ENCODE peak calls at places on chromosome 1, in five cellular contexts. One of them, this sample, is unnamed.
A peak's percentile ranks its signal among the peaks of the same experiment; 100 is the strongest.

GRCh38 chr1:22627331-22627730 is 9.1 kb upstream of the C1QA start:
- DNase-seq in right cardiac atrium: no peak
- DNase-seq in body of pancreas: peak; percentile 16
- DNase-seq in ovary: no peak
- DNase-seq in heart right ventricle: no peak
- DNase-seq in this sample: no peak

GRCh38 chr1:16068356-16069270 is 4.8 kb downstream of the FAM131C start:
- DNase-seq in heart right ventricle: peak; percentile 65
- DNase-seq in body of pancreas: peak; percentile 79
- DNase-seq in right cardiac atrium: peak; percentile 52
- DNase-seq in ovary: no peak
- DNase-seq in this sample: no peak

GRCh38 chr1:151146416-151147131 is at the start of gene SEMA6C:
- DNase-seq in ovary: peak; percentile 94
- DNase-seq in heart right ventricle: peak; percentile 96
- DNase-seq in right cardiac atrium: peak; percentile 97
- DNase-seq in body of pancreas: peak; percentile 94
- DNase-seq in this sample: peak; percentile 81

GRCh38 chr1:226185153-226186036 is 1.1 kb downstream of the ACBD3 start:
- DNase-seq in ovary: no peak
- DNase-seq in body of pancreas: no peak
- DNase-seq in heart right ventricle: no peak
- DNase-seq in right cardiac atrium: no peak
- DNase-seq in this sample: no peak

GRCh38 chr1:83548311-83548710 is 450.6 kb downstream of the TTLL7 start:
- DNase-seq in right cardiac atrium: no peak
- DNase-seq in body of pancreas: no peak
- DNase-seq in ovary: no peak
- DNase-seq in heart right ventricle: no peak
- DNase-seq in this sample: no peak

GRCh38 chr1:22814176-22815042 is 103.8 kb downstream of the EPHB2 start:
- DNase-seq in right cardiac atrium: peak; percentile 38
- DNase-seq in ovary: peak; percentile 88
- DNase-seq in heart right ventricle: no peak
- DNase-seq in body of pancreas: peak; percentile 80
- DNase-seq in this sample: no peak

GRCh38 chr1:182060877-182061276 is 635 bp downstream of the ZNF648 start:
- DNase-seq in heart right ventricle: no peak
- DNase-seq in body of pancreas: no peak
- DNase-seq in ovary: no peak
- DNase-seq in right cardiac atrium: no peak
- DNase-seq in this sample: no peak

GRCh38 chr1:209837671-209838070 is 9.9 kb downstream of the UTP25 start:
- DNase-seq in right cardiac atrium: no peak
- DNase-seq in ovary: no peak
- DNase-seq in body of pancreas: no peak
- DNase-seq in heart right ventricle: no peak
- DNase-seq in this sample: no peak

GRCh38 chr1:214277704-214278635 is 3.0 kb upstream of the SMYD2 start:
- DNase-seq in ovary: no peak
- DNase-seq in body of pancreas: no peak
- DNase-seq in right cardiac atrium: no peak
- DNase-seq in heart right ventricle: peak; percentile 40
- DNase-seq in this sample: no peak

GRCh38 chr1:28161770-28162550 is 14.5 kb downstream of the PTAFR start:
- DNase-seq in body of pancreas: no peak
- DNase-seq in heart right ventricle: no peak
- DNase-seq in ovary: no peak
- DNase-seq in right cardiac atrium: no peak
- DNase-seq in this sample: no peak

GRCh38 chr1:97599447-97599846 is 321.4 kb downstream of the DPYD start:
- DNase-seq in ovary: no peak
- DNase-seq in body of pancreas: no peak
- DNase-seq in heart right ventricle: no peak
- DNase-seq in right cardiac atrium: no peak
- DNase-seq in this sample: no peak

GRCh38 chr1:63819795-63820194 is 46.0 kb downstream of the ROR1 start:
- DNase-seq in right cardiac atrium: no peak
- DNase-seq in body of pancreas: no peak
- DNase-seq in ovary: no peak
- DNase-seq in heart right ventricle: no peak
- DNase-seq in this sample: no peak

GRCh38 chr1:63818567-63819340 is 44.9 kb downstream of the ROR1 start:
- DNase-seq in heart right ventricle: no peak
- DNase-seq in ovary: no peak
- DNase-seq in body of pancreas: no peak
- DNase-seq in right cardiac atrium: no peak
- DNase-seq in this sample: no peak

GRCh38 chr1:63813829-63814277 is 40.0 kb downstream of the ROR1 start:
- DNase-seq in body of pancreas: peak; percentile 36
- DNase-seq in right cardiac atrium: no peak
- DNase-seq in heart right ventricle: no peak
- DNase-seq in ovary: peak; percentile 29
- DNase-seq in this sample: no peak

GRCh38 chr1:63817700-63818099 is 43.9 kb downstream of the ROR1 start:
- DNase-seq in ovary: no peak
- DNase-seq in heart right ventricle: no peak
- DNase-seq in right cardiac atrium: no peak
- DNase-seq in body of pancreas: no peak
- DNase-seq in this sample: no peak

DNA sequence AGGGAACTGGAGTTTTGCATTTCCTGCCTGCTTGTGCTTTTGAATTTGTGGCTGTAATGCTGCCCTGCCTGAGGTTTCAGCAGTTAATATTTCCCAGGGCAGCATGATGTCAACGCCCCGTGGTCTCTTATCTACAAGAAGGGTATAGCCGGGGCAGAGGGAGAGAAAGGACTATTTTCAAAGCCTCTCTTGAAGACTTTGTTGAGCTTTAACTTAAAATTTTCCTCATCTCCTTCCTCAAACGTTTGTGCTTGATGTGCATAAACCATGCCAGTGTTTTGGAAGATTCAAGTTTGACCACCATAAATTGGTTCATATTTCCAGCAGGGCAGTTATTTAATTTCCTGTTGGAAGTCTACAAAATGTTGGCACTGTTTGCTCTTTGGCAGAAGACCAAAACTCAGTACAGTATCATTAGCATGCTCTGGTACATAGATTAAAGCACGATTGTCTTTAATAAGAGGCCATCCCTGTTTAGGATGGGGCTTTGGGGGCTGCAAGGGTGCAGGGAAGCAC is 43.4 kb downstream of the ROR1 start:
- DNase-seq in right cardiac atrium: no peak
- DNase-seq in heart right ventricle: no peak
- DNase-seq in body of pancreas: peak; percentile 76
- DNase-seq in ovary: no peak
- DNase-seq in this sample: no peak
- H3K27ac ChIP-seq in right cardiac atrium: no peak overlapping the region
- H3K27ac ChIP-seq in heart right ventricle: no peak overlapping the region
- H3K27ac ChIP-seq in body of pancreas: peak overlapping the region; percentile 28
- H3K27ac ChIP-seq in ovary: no peak overlapping the region
- H3K27ac ChIP-seq in this sample: no peak overlapping the region

DNA sequence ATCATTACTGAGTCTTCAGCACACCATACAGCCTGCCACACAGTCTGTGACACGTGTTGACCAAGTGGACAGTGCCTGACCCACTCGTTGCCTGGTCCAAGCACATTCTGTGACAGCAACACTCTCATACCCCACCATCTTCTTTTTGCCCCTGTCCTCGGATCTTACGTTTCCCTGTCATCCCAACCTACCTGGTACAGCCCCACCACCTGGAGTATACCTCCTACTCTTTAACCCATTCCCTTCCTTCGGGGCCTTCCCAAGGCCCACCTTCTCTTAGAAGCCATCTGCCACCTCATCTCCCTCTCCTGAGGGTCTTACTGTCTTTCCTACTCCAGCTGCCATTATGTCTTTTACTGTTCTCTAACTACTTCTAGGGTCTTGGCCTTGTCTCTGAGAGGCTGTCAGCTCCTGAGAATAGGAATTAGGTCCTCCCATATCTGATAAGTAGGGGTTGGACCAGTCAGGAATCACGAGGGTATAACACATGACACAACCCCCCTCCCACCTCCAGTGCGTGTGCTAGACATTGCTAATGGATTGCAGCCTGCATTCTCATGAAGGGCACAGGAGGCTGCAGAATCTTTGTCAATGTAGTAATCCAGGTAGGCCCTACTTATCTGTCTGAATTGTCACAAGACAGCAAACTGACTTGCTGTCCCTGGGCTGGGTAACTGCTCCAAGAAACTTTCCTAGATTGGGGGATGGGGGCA is 13.0 kb downstream of the GRHL3 start:
- DNase-seq in right cardiac atrium: no peak
- DNase-seq in heart right ventricle: no peak
- DNase-seq in ovary: no peak
- DNase-seq in body of pancreas: no peak
- DNase-seq in this sample: no peak
- H3K27me3 ChIP-seq in right cardiac atrium: no peaks in the 10 kb centered on the region
- H3K27me3 ChIP-seq in heart right ventricle: no peaks in the 10 kb centered on the region
- H3K27me3 ChIP-seq in ovary: no peaks in the 10 kb centered on the region
- H3K27me3 ChIP-seq in body of pancreas: no peaks in the 10 kb centered on the region
- H3K27me3 ChIP-seq in this sample: no peaks in the 10 kb centered on the region

GRCh38 chr1:39369568-39369967 is 121.9 kb upstream of the BMP8A start:
- DNase-seq in heart right ventricle: no peak
- DNase-seq in ovary: no peak
- DNase-seq in right cardiac atrium: no peak
- DNase-seq in body of pancreas: no peak
- DNase-seq in this sample: no peak
- H3K27ac ChIP-seq in heart right ventricle: no peak overlapping the region
- H3K27ac ChIP-seq in ovary: no peak overlapping the region
- H3K27ac ChIP-seq in right cardiac atrium: no peak overlapping the region
- H3K27ac ChIP-seq in body of pancreas: no peak overlapping the region
- H3K27ac ChIP-seq in this sample: no peak overlapping the region

DNA sequence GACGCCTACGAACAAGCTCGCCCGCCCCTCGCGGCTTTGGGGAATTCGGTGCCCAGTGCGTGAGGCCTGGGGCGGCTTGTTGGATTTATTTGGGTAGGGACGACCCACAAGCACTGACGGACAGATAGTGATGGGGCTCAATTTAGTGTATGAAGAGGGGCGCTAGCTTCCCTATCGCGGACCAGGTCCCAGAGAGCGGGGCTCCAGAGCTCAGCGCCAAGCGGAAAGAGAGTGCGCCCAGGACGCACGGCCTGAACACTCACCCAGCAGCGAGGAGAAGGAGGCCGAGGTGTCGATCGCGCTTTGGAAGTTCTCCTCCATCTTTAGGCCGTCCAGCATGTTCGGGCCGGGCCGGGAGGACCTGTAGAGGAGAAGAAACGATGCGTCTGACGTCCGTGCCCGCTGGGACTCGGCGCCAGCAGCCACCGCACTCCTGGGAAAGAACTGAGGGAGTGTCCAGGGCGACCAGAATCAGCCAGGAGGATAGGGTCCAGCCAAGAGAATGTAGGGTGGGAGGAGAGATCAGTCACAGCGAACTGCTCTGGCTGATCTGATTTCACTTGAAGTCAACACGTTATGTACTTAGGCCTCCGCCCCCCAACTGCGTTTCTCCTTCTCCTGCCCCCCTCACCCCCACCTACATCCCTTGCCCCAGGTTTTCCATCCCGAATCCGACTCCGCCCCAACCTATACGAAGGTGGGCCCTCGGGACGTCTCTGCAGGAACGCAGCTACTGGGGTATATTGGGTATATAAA is 1.1 kb downstream of the LMX1A start:
- DNase-seq in right cardiac atrium: no peak
- DNase-seq in body of pancreas: no peak
- DNase-seq in ovary: no peak
- DNase-seq in heart right ventricle: no peak
- DNase-seq in this sample: no peak
- H3K27me3 ChIP-seq in right cardiac atrium: no peaks in the 10 kb centered on the region
- H3K27me3 ChIP-seq in body of pancreas: peaks cover 30% of the 10 kb centered on the region
- H3K27me3 ChIP-seq in ovary: no peaks in the 10 kb centered on the region
- H3K27me3 ChIP-seq in heart right ventricle: peaks cover 93% of the 10 kb centered on the region
- H3K27me3 ChIP-seq in this sample: peaks cover 19% of the 10 kb centered on the region

GRCh38 chr1:197343663-197344273 is 75.7 kb downstream of the CRB1 start:
- DNase-seq in right cardiac atrium: no peak
- DNase-seq in heart right ventricle: no peak
- DNase-seq in body of pancreas: peak; percentile 63
- DNase-seq in ovary: peak; percentile 36
- DNase-seq in this sample: no peak
- H3K27ac ChIP-seq in right cardiac atrium: no peak overlapping the region
- H3K27ac ChIP-seq in heart right ventricle: no peak overlapping the region
- H3K27ac ChIP-seq in body of pancreas: no peak overlapping the region
- H3K27ac ChIP-seq in ovary: no peak overlapping the region
- H3K27ac ChIP-seq in this sample: no peak overlapping the region

GRCh38 chr1:94901841-94902240 is 25.1 kb downstream of the CNN3 start:
- DNase-seq in right cardiac atrium: no peak
- DNase-seq in heart right ventricle: no peak
- DNase-seq in body of pancreas: no peak
- DNase-seq in ovary: no peak
- DNase-seq in this sample: no peak
- H3K27me3 ChIP-seq in right cardiac atrium: no peaks in the 10 kb centered on the region
- H3K27me3 ChIP-seq in heart right ventricle: no peaks in the 10 kb centered on the region
- H3K27me3 ChIP-seq in body of pancreas: no peaks in the 10 kb centered on the region
- H3K27me3 ChIP-seq in ovary: no peaks in the 10 kb centered on the region
- H3K27me3 ChIP-seq in this sample: no peaks in the 10 kb centered on the region

DNA sequence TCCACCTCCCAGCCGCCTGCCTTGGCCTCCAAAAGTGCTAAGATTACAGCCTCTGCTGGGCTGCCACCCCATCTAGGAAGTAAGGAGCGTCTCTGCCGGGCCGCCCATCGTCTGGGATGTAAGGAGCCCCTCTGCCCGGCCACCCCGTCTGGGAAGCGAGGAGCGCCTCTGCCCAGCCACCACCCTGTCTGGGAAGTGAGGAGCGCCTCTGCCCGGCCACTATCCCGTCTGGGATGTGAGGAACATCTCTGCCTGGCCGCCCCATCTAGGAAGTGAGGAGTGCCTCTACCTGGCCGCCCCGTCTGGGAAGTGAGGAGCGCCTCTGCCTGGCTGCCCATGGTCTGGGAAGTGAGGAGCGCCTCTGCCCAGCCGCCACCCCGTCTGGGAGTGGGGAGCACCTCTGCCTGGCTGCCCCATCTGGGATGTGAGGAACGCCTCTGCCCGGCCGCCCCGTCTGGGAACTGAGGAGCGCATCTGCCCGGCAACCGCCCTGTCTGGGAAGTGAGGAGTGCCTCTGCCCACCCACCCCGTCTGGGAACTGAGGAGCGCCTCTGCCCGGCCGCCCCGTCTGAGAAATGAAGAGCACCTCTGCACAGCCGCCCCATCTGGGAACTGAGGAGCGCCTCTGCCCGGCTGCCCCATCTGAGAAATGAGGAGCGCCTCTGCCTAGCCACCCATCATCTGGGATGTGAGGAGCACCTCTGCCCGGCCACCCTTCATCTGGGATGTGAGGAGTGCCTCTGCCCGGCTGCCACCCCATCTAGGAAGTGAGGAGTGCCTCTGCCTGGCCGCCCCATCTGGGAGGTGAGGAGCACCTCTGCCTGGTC is 137.8 kb upstream of the PALMD start:
- DNase-seq in heart right ventricle: no peak
- DNase-seq in body of pancreas: no peak
- DNase-seq in right cardiac atrium: no peak
- DNase-seq in ovary: no peak
- DNase-seq in this sample: no peak
- H3K27ac ChIP-seq in heart right ventricle: no peak overlapping the region
- H3K27ac ChIP-seq in body of pancreas: no peak overlapping the region
- H3K27ac ChIP-seq in right cardiac atrium: no peak overlapping the region
- H3K27ac ChIP-seq in ovary: no peak overlapping the region
- H3K27ac ChIP-seq in this sample: no peak overlapping the region